ENCODE peak calls at places on chromosomes 3 and 15, in five cellular contexts. R is activated T-cell treated with anti-CD3 and anti-CD28 coated beads, Interleukin-2, amount 50 U/mL, for 48 hours; W is activated CD4-positive, alpha-beta memory T cell treated with anti-CD3 and anti-CD28 coated beads for 36 hours; M is C1 segment of cervical spinal cord; Q is GM12865. H is an unnamed sample.

GRCh38 chr15:35306361-35306981 is 221.4 kb upstream of the NANOGP8 start:
- DNase-seq in M (no peak), W (no peak), R (no peak), Q (peak), H (no peak)

GRCh38 chr15:81304226-81304625 is 19.7 kb downstream of the STARD5 start:
- DNase-seq in W (peak), M (no peak), R (no peak), Q (peak), H (no peak)

GRCh38 chr3:15467227-15468181 is 40.1 kb downstream of the EAF1 start:
- DNase-seq in Q (peak), M (no peak), R (no peak), W (no peak), H (no peak)

GRCh38 chr15:74884428-74885223 is 5.2 kb upstream of the MPI start:
- DNase-seq in M (no peak), R (no peak), W (no peak), Q (no peak), H (no peak)

GRCh38 chr15:85607842-85608241 is 186.9 kb downstream of the KLHL25 start:
- DNase-seq in R (no peak), Q (no peak), W (no peak), M (no peak), H (no peak)

GRCh38 chr3:17845026-17845425 is 102.6 kb upstream of the TBC1D5 start:
- DNase-seq in Q (no peak), W (no peak), R (no peak), M (no peak), H (no peak)

GRCh38 chr3:4355401-4356224 is 52.4 kb downstream of the SETMAR start:
- DNase-seq in W (no peak), M (no peak), Q (no peak), R (no peak), H (no peak)

GRCh38 chr15:83605595-83605994 is 48.3 kb upstream of the ADAMTSL3 start:
- DNase-seq in Q (no peak), M (no peak), W (no peak), R (no peak), H (no peak)

GRCh38 chr3:16102905-16103364 is 71.5 kb upstream of the GALNT15 start:
- DNase-seq in Q (no peak), W (no peak), M (no peak), R (no peak), H (no peak)

GRCh38 chr3:59482001-59482400 is 432.2 kb upstream of the CFAP20DC start:
- DNase-seq in R (no peak), W (no peak), M (no peak), Q (no peak), H (no peak)

GRCh38 chr15:41862515-41863116 is 24.0 kb downstream of the PLA2G4B start:
- DNase-seq in M (no peak), Q (no peak), R (no peak), W (no peak), H (no peak)

GRCh38 chr3:89098964-89099585 is 8.3 kb upstream of the EPHA3 start:
- DNase-seq in W (peak), Q (peak), M (no peak), R (peak), H (no peak)

GRCh38 chr15:65344909-65345275 is 32.9 kb downstream of the IGDCC3 start:
- DNase-seq in M (no peak), R (no peak), W (no peak), Q (no peak), H (no peak)

GRCh38 chr3:152870027-152870426 is 35.1 kb downstream of the P2RY1 start:
- DNase-seq in R (no peak), M (no peak), Q (peak), W (no peak), H (no peak)

GRCh38 chr3:5442106-5442785 is 254.7 kb downstream of the EDEM1 start:
- DNase-seq in R (no peak), Q (no peak), M (no peak), W (no peak), H (no peak)

GRCh38 chr3:81726132-81726531 is 35.3 kb downstream of the GBE1 start:
- DNase-seq in Q (peak), R (no peak), W (no peak), M (no peak), H (no peak)

GRCh38 chr3:32414527-32415202 is 23.0 kb downstream of the CMTM7 start:
- DNase-seq in R (no peak), W (peak), M (no peak), Q (no peak), H (no peak)

GRCh38 chr3:30232142-30232541 is 374.3 kb upstream of the TGFBR2 start:
- DNase-seq in W (no peak), Q (no peak), M (no peak), R (no peak), H (no peak)

GRCh38 chr3:187936676-187937075 is 191.4 kb upstream of the BCL6 start:
- DNase-seq in R (no peak), Q (no peak), W (no peak), M (no peak), H (no peak)

GRCh38 chr15:45093622-45094357 is 20.2 kb downstream of the DUOX2 start:
- DNase-seq in W (no peak), R (no peak), M (no peak), Q (no peak), H (no peak)

H was measured in substantia nigra.